ENCODE peak calls at places on chromosomes 7 and 10, in ten cellular contexts. One of them, this sample, is unnamed.
A peak's percentile ranks its signal among the peaks of the same experiment; 100 is the strongest.

GRCh38 chr7:71165708-71166107 is 33.8 kb downstream of the GALNT17 start:
- DNase-seq in lower lobe of right lung: no peak
- DNase-seq in IMR-90: no peak
- DNase-seq in upper lobe of left lung: no peak
- DNase-seq in neural progenitor cell: no peak
- DNase-seq in heart left ventricle: no peak
- DNase-seq in tibial artery: no peak
- DNase-seq in lung: no peak
- DNase-seq in SK-N-SH: no peak
- DNase-seq in right atrium auricular region: no peak
- DNase-seq in this sample: no peak

GRCh38 chr10:47309403-47310089 is 9.5 kb downstream of the GDF10 start:
- DNase-seq in lower lobe of right lung: no peak
- DNase-seq in IMR-90: no peak
- DNase-seq in upper lobe of left lung: no peak
- DNase-seq in neural progenitor cell: peak; percentile 32
- DNase-seq in heart left ventricle: no peak
- DNase-seq in tibial artery: no peak
- DNase-seq in lung: no peak
- DNase-seq in SK-N-SH: peak; percentile 58
- DNase-seq in right atrium auricular region: no peak
- DNase-seq in this sample: no peak

GRCh38 chr7:64625114-64626082 is 40.5 kb upstream of the ZNF107 start:
- DNase-seq in lower lobe of right lung: no peak
- DNase-seq in IMR-90: no peak
- DNase-seq in upper lobe of left lung: no peak
- DNase-seq in neural progenitor cell: no peak
- DNase-seq in heart left ventricle: no peak
- DNase-seq in tibial artery: no peak
- DNase-seq in lung: no peak
- DNase-seq in SK-N-SH: peak; percentile 38
- DNase-seq in right atrium auricular region: no peak
- DNase-seq in this sample: no peak

GRCh38 chr7:45888185-45888992 is at the start of gene IGFBP1:
- DNase-seq in lower lobe of right lung: no peak
- DNase-seq in IMR-90: peak; percentile 25
- DNase-seq in upper lobe of left lung: peak; percentile 83
- DNase-seq in neural progenitor cell: peak; percentile 52
- DNase-seq in heart left ventricle: no peak
- DNase-seq in tibial artery: no peak
- DNase-seq in lung: no peak
- DNase-seq in SK-N-SH: peak; percentile 83
- DNase-seq in right atrium auricular region: no peak
- DNase-seq in this sample: no peak

GRCh38 chr7:65448824-65449504 is 75.3 kb downstream of the ZNF92 start:
- DNase-seq in lower lobe of right lung: no peak
- DNase-seq in IMR-90: peak; percentile 72
- DNase-seq in upper lobe of left lung: no peak
- DNase-seq in neural progenitor cell: no peak
- DNase-seq in heart left ventricle: no peak
- DNase-seq in tibial artery: no peak
- DNase-seq in lung: no peak
- DNase-seq in SK-N-SH: no peak
- DNase-seq in right atrium auricular region: no peak
- DNase-seq in this sample: no peak

GRCh38 chr7:30068117-30068516 is 39.9 kb downstream of the PLEKHA8 start:
- DNase-seq in lower lobe of right lung: no peak
- DNase-seq in IMR-90: peak; percentile 85
- DNase-seq in upper lobe of left lung: no peak
- DNase-seq in neural progenitor cell: no peak
- DNase-seq in heart left ventricle: no peak
- DNase-seq in tibial artery: no peak
- DNase-seq in lung: no peak
- DNase-seq in SK-N-SH: no peak
- DNase-seq in right atrium auricular region: no peak
- DNase-seq in this sample: no peak

GRCh38 chr7:94907026-94907419 is 371 bp upstream of the PPP1R9A start:
- DNase-seq in lower lobe of right lung: no peak
- DNase-seq in IMR-90: no peak
- DNase-seq in upper lobe of left lung: no peak
- DNase-seq in neural progenitor cell: no peak
- DNase-seq in heart left ventricle: no peak
- DNase-seq in tibial artery: no peak
- DNase-seq in lung: no peak
- DNase-seq in SK-N-SH: no peak
- DNase-seq in right atrium auricular region: no peak
- DNase-seq in this sample: no peak

GRCh38 chr10:80544316-80544953 is 6.7 kb downstream of the SH2D4B start:
- DNase-seq in lower lobe of right lung: no peak
- DNase-seq in IMR-90: no peak
- DNase-seq in upper lobe of left lung: no peak
- DNase-seq in neural progenitor cell: no peak
- DNase-seq in heart left ventricle: no peak
- DNase-seq in tibial artery: no peak
- DNase-seq in lung: peak; percentile 18
- DNase-seq in SK-N-SH: no peak
- DNase-seq in right atrium auricular region: no peak
- DNase-seq in this sample: no peak

GRCh38 chr7:3747452-3747851 is 446.4 kb downstream of the SDK1 start:
- DNase-seq in lower lobe of right lung: no peak
- DNase-seq in IMR-90: no peak
- DNase-seq in upper lobe of left lung: no peak
- DNase-seq in neural progenitor cell: no peak
- DNase-seq in heart left ventricle: no peak
- DNase-seq in tibial artery: no peak
- DNase-seq in lung: no peak
- DNase-seq in SK-N-SH: no peak
- DNase-seq in right atrium auricular region: no peak
- DNase-seq in this sample: no peak

GRCh38 chr10:104028146-104028545 is 57.5 kb downstream of the COL17A1 start:
- DNase-seq in lower lobe of right lung: no peak
- DNase-seq in IMR-90: peak; percentile 23
- DNase-seq in upper lobe of left lung: no peak
- DNase-seq in neural progenitor cell: peak; percentile 61
- DNase-seq in heart left ventricle: peak; percentile 53
- DNase-seq in tibial artery: no peak
- DNase-seq in lung: no peak
- DNase-seq in SK-N-SH: peak; percentile 43
- DNase-seq in right atrium auricular region: no peak
- DNase-seq in this sample: no peak
- TF ChIP-seq CTCF in lower lobe of right lung: no peak
- TF ChIP-seq CTCF in IMR-90: peak; percentile 23
- TF ChIP-seq CTCF in upper lobe of left lung: no peak
- TF ChIP-seq CTCF in neural progenitor cell: peak; percentile 59
- TF ChIP-seq CTCF in heart left ventricle: peak; percentile 42
- TF ChIP-seq CTCF in tibial artery: no peak
- TF ChIP-seq CTCF in lung: no peak
- TF ChIP-seq CTCF in SK-N-SH: peak; percentile 33
- TF ChIP-seq CTCF in right atrium auricular region: peak; percentile 65
- TF ChIP-seq CTCF in this sample: peak; percentile 34

DNA sequence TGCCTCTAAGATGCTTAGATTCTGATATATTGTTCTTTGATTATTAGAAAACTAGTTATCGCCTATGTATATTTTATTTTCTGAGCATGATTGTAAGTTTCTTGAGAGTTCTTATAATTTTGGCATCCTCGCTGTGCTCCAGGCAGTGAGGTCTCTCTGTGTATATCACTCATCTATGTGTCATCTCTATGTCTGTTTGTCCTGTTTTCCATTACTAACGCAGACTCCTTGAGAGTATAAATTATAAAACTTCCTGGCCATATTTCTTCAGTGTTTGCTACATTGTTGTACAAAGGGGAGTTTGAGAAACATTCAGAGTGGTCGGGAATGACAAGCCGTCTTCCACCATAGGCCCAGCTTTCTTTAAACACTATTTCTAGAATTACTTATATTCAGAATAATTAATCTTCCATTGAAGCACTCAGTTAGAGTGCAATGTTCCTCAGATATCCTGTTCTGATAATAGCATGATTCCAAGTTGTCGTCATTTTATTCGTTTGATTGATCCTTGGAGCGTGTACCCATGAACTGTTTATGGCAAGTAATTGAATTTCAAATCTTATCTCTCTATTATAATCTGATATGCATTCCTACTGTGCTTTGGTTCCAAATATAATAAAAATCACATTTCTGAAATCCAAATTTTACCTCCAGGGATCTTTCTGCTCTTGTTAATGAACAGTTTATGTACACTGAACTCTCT is 206.6 kb downstream of the BAMBI start:
- DNase-seq in lower lobe of right lung: no peak
- DNase-seq in IMR-90: no peak
- DNase-seq in upper lobe of left lung: no peak
- DNase-seq in neural progenitor cell: no peak
- DNase-seq in heart left ventricle: no peak
- DNase-seq in tibial artery: no peak
- DNase-seq in lung: no peak
- DNase-seq in SK-N-SH: no peak
- DNase-seq in right atrium auricular region: no peak
- DNase-seq in this sample: no peak
- H3K4me3 ChIP-seq in lower lobe of right lung: no peak overlapping the region
- H3K4me3 ChIP-seq in IMR-90: no peak overlapping the region
- H3K4me3 ChIP-seq in upper lobe of left lung: no peak overlapping the region
- H3K4me3 ChIP-seq in neural progenitor cell: no peak overlapping the region
- H3K4me3 ChIP-seq in heart left ventricle: no peak overlapping the region
- H3K4me3 ChIP-seq in tibial artery: no peak overlapping the region
- H3K4me3 ChIP-seq in lung: no peak overlapping the region
- H3K4me3 ChIP-seq in SK-N-SH: no peak overlapping the region
- H3K4me3 ChIP-seq in right atrium auricular region: no peak overlapping the region
- H3K4me3 ChIP-seq in this sample: no peak overlapping the region

GRCh38 chr7:44403176-44403759 is 77.9 kb upstream of the CAMK2B start:
- DNase-seq in lower lobe of right lung: no peak
- DNase-seq in IMR-90: no peak
- DNase-seq in upper lobe of left lung: no peak
- DNase-seq in neural progenitor cell: no peak
- DNase-seq in heart left ventricle: no peak
- DNase-seq in tibial artery: no peak
- DNase-seq in lung: no peak
- DNase-seq in SK-N-SH: no peak
- DNase-seq in right atrium auricular region: no peak
- DNase-seq in this sample: no peak

GRCh38 chr7:44403775-44404174 is 78.4 kb upstream of the CAMK2B start:
- DNase-seq in lower lobe of right lung: no peak
- DNase-seq in IMR-90: no peak
- DNase-seq in upper lobe of left lung: no peak
- DNase-seq in neural progenitor cell: no peak
- DNase-seq in heart left ventricle: peak; percentile 49
- DNase-seq in tibial artery: no peak
- DNase-seq in lung: no peak
- DNase-seq in SK-N-SH: no peak
- DNase-seq in right atrium auricular region: no peak
- DNase-seq in this sample: no peak

GRCh38 chr7:44401692-44402091 is 76.3 kb upstream of the CAMK2B start:
- DNase-seq in lower lobe of right lung: no peak
- DNase-seq in IMR-90: no peak
- DNase-seq in upper lobe of left lung: no peak
- DNase-seq in neural progenitor cell: no peak
- DNase-seq in heart left ventricle: no peak
- DNase-seq in tibial artery: no peak
- DNase-seq in lung: no peak
- DNase-seq in SK-N-SH: no peak
- DNase-seq in right atrium auricular region: no peak
- DNase-seq in this sample: no peak

GRCh38 chr7:44400033-44400511 is 74.7 kb upstream of the CAMK2B start:
- DNase-seq in lower lobe of right lung: no peak
- DNase-seq in IMR-90: no peak
- DNase-seq in upper lobe of left lung: no peak
- DNase-seq in neural progenitor cell: no peak
- DNase-seq in heart left ventricle: no peak
- DNase-seq in tibial artery: no peak
- DNase-seq in lung: no peak
- DNase-seq in SK-N-SH: no peak
- DNase-seq in right atrium auricular region: no peak
- DNase-seq in this sample: no peak

GRCh38 chr7:44402401-44403096 is 77.2 kb upstream of the CAMK2B start:
- DNase-seq in lower lobe of right lung: no peak
- DNase-seq in IMR-90: no peak
- DNase-seq in upper lobe of left lung: no peak
- DNase-seq in neural progenitor cell: no peak
- DNase-seq in heart left ventricle: no peak
- DNase-seq in tibial artery: no peak
- DNase-seq in lung: no peak
- DNase-seq in SK-N-SH: no peak
- DNase-seq in right atrium auricular region: no peak
- DNase-seq in this sample: no peak
- H3K36me3 ChIP-seq in lower lobe of right lung: peaks cover 69% of the 10 kb centered on the region
- H3K36me3 ChIP-seq in IMR-90: peaks cover 20% of the 10 kb centered on the region
- H3K36me3 ChIP-seq in upper lobe of left lung: no peaks in the 10 kb centered on the region
- H3K36me3 ChIP-seq in neural progenitor cell: no peaks in the 10 kb centered on the region
- H3K36me3 ChIP-seq in heart left ventricle: peaks cover 45% of the 10 kb centered on the region
- H3K36me3 ChIP-seq in tibial artery: peaks cover 35% of the 10 kb centered on the region
- H3K36me3 ChIP-seq in lung: no peaks in the 10 kb centered on the region
- H3K36me3 ChIP-seq in SK-N-SH: peaks cover 12% of the 10 kb centered on the region
- H3K36me3 ChIP-seq in right atrium auricular region: peaks cover 20% of the 10 kb centered on the region
- H3K36me3 ChIP-seq in this sample: no peaks in the 10 kb centered on the region

DNA sequence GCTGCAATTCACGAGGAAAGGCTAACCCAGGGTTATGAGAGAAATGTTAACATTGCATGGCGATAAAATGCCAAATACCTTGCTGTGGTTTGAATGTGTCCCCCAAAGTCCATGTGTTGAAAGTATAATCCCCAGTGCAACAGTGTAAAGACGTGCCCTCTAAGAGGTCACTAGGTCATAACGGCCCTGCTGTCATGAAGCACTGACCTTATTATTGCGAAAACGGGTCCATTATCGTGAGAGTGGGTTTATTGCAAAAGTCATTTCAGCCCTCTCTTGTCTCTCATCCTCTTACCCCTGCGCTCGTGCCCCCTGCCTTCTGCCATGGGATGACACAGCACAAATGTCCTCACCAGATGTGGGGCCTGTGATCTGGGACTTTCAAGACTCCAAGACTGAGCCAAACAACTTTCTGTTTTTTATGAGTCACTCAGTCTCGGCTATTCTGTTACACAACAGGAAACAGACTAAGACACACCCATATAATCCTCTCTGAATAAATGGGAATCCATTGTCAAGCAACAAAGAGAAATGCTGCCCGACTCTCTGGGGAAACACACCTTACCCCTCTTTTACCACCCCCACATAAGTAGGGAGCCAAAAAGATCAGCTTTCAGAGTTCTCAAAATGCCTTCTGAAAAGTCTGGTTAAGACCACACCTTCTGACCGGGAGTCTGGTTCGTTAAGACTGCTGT is 73.1 kb upstream of the UCN3 start:
- DNase-seq in lower lobe of right lung: peak; percentile 78
- DNase-seq in IMR-90: peak; percentile 79
- DNase-seq in upper lobe of left lung: no peak
- DNase-seq in neural progenitor cell: peak; percentile 17
- DNase-seq in heart left ventricle: peak; percentile 58
- DNase-seq in tibial artery: peak; percentile 82
- DNase-seq in lung: peak; percentile 46
- DNase-seq in SK-N-SH: no peak
- DNase-seq in right atrium auricular region: peak; percentile 89
- DNase-seq in this sample: peak; percentile 76
- TF ChIP-seq CTCF in lower lobe of right lung: no peak
- TF ChIP-seq CTCF in IMR-90: no peak
- TF ChIP-seq CTCF in upper lobe of left lung: no peak
- TF ChIP-seq CTCF in neural progenitor cell: no peak
- TF ChIP-seq CTCF in heart left ventricle: no peak
- TF ChIP-seq CTCF in tibial artery: no peak
- TF ChIP-seq CTCF in lung: no peak
- TF ChIP-seq CTCF in SK-N-SH: no peak
- TF ChIP-seq CTCF in right atrium auricular region: no peak
- TF ChIP-seq CTCF in this sample: no peak

GRCh38 chr10:115094605-115095004 is 1.4 kb downstream of the ATRNL1 start:
- DNase-seq in lower lobe of right lung: no peak
- DNase-seq in IMR-90: no peak
- DNase-seq in upper lobe of left lung: no peak
- DNase-seq in neural progenitor cell: no peak
- DNase-seq in heart left ventricle: no peak
- DNase-seq in tibial artery: no peak
- DNase-seq in lung: no peak
- DNase-seq in SK-N-SH: no peak
- DNase-seq in right atrium auricular region: no peak
- DNase-seq in this sample: no peak
- H3K4me3 ChIP-seq in lower lobe of right lung: no peak overlapping the region
- H3K4me3 ChIP-seq in IMR-90: no peak overlapping the region
- H3K4me3 ChIP-seq in upper lobe of left lung: no peak overlapping the region
- H3K4me3 ChIP-seq in neural progenitor cell: peak overlapping the region; percentile 90
- H3K4me3 ChIP-seq in heart left ventricle: no peak overlapping the region
- H3K4me3 ChIP-seq in tibial artery: no peak overlapping the region
- H3K4me3 ChIP-seq in lung: no peak overlapping the region
- H3K4me3 ChIP-seq in SK-N-SH: peak overlapping the region; percentile 71
- H3K4me3 ChIP-seq in right atrium auricular region: no peak overlapping the region
- H3K4me3 ChIP-seq in this sample: peak overlapping the region; percentile 77